ENCODE peak calls at places on chromosomes 2 and 18, in eight cellular contexts. Y, P, Q, V, C, O, J and E are unnamed samples.

GRCh38 chr2:236592821-236593220 is 23.2 kb downstream of the ACKR3 start:
- DNase-seq in Y (no peak), P (no peak), Q (no peak), V (no peak), C (no peak), O (no peak), J (no peak), E (no peak)

GRCh38 chr2:8193686-8194615 is 487.9 kb upstream of the ID2 start:
- DNase-seq in Y (no peak), P (no peak), Q (peak), V (no peak), C (no peak), O (peak), J (no peak), E (no peak)

GRCh38 chr2:70733428-70734185 is 34.4 kb downstream of the ADD2 start:
- DNase-seq in Y (no peak), P (no peak), Q (no peak), V (no peak), C (no peak), O (no peak), J (no peak), E (no peak)

GRCh38 chr18:77004555-77005380 is 127.8 kb downstream of the MBP start:
- DNase-seq in Y (no peak), P (no peak), Q (no peak), V (no peak), C (no peak), O (no peak), J (no peak), E (peak)

GRCh38 chr2:24015562-24016375 is 5.9 kb downstream of the MFSD2B start:
- DNase-seq in Y (no peak), P (no peak), Q (no peak), V (no peak), C (no peak), O (no peak), J (no peak), E (no peak)

GRCh38 chr18:14100503-14101286 is 31.5 kb downstream of the ZNF519 start:
- DNase-seq in Y (no peak), P (no peak), Q (no peak), V (no peak), C (no peak), O (no peak), J (no peak), E (no peak)

GRCh38 chr18:50803579-50803978 is 16.2 kb downstream of the MRO start:
- DNase-seq in Y (peak), P (no peak), Q (no peak), V (no peak), C (no peak), O (no peak), J (no peak), E (no peak)

GRCh38 chr18:8139971-8140406 is 469.2 kb upstream of the RAB12 start:
- DNase-seq in Y (no peak), P (peak), Q (no peak), V (no peak), C (no peak), O (no peak), J (peak), E (no peak)

GRCh38 chr2:40348665-40349064 is 103.2 kb downstream of the SLC8A1 start:
- DNase-seq in Y (no peak), P (no peak), Q (no peak), V (no peak), C (no peak), O (no peak), J (no peak), E (no peak)

GRCh38 chr2:144445196-144445595 is 74.7 kb downstream of the ZEB2 start:
- DNase-seq in Y (no peak), P (no peak), Q (no peak), V (no peak), C (no peak), O (no peak), J (no peak), E (no peak)

GRCh38 chr2:98160574-98160973 is 73.6 kb downstream of the VWA3B start:
- DNase-seq in Y (no peak), P (no peak), Q (no peak), V (no peak), C (no peak), O (no peak), J (no peak), E (no peak)

GRCh38 chr18:6681331-6681875 is 48.1 kb upstream of the ARHGAP28 start:
- DNase-seq in Y (no peak), P (no peak), Q (no peak), V (no peak), C (no peak), O (no peak), J (no peak), E (no peak)

GRCh38 chr2:43419886-43420285 is 176.0 kb downstream of the THADA start:
- DNase-seq in Y (no peak), P (no peak), Q (no peak), V (no peak), C (no peak), O (no peak), J (no peak), E (no peak)

GRCh38 chr2:175981546-175981945 is 20.5 kb downstream of the LNPK start:
- DNase-seq in Y (no peak), P (no peak), Q (no peak), V (no peak), C (no peak), O (no peak), J (no peak), E (no peak)

GRCh38 chr18:35477497-35477896 is 20.3 kb downstream of the INO80C start:
- DNase-seq in Y (no peak), P (no peak), Q (no peak), V (no peak), C (no peak), O (no peak), J (no peak), E (no peak)

GRCh38 chr2:194735837-194736542 is 921.0 kb upstream of the SLC39A10 start:
- DNase-seq in Y (no peak), P (no peak), Q (no peak), V (no peak), C (no peak), O (no peak), J (no peak), E (no peak)

GRCh38 chr18:40851014-40851429 is 1104.0 kb upstream of the PIK3C3 start:
- DNase-seq in Y (no peak), P (no peak), Q (peak), V (no peak), C (no peak), O (no peak), J (no peak), E (no peak)

GRCh38 chr2:54888146-54888545 is 162.1 kb downstream of the RTN4 start:
- DNase-seq in Y (no peak), P (no peak), Q (peak), V (no peak), C (no peak), O (no peak), J (no peak), E (no peak)

GRCh38 chr2:168132389-168132788 is 115.0 kb downstream of the STK39 start:
- DNase-seq in Y (no peak), P (no peak), Q (no peak), V (no peak), C (no peak), O (no peak), J (no peak), E (no peak)

GRCh38 chr2:192053921-192054320 is 140.8 kb downstream of the TMEFF2 start:
- DNase-seq in Y (no peak), P (no peak), Q (peak), V (no peak), C (no peak), O (no peak), J (no peak), E (no peak)

GRCh38 chr2:96934831-96935545 is 51.4 kb downstream of the FAM178B start:
- DNase-seq in Y (no peak), P (no peak), Q (peak), V (no peak), C (no peak), O (no peak), J (no peak), E (peak)

GRCh38 chr2:230650585-230651137 is 62.0 kb upstream of the CAB39 start:
- DNase-seq in Y (no peak), P (no peak), Q (no peak), V (peak), C (no peak), O (no peak), J (no peak), E (no peak)

GRCh38 chr2:178870703-178871102 is 63.5 kb upstream of the TTN start:
- DNase-seq in Y (no peak), P (no peak), Q (no peak), V (no peak), C (no peak), O (no peak), J (no peak), E (no peak)

GRCh38 chr2:168348076-168348475 is 100.7 kb upstream of the STK39 start:
- DNase-seq in Y (no peak), P (peak), Q (peak), V (no peak), C (no peak), O (no peak), J (peak), E (no peak)

GRCh38 chr2:85058619-85058941 is 74.6 kb upstream of the TCF7L1 start:
- DNase-seq in Y (no peak), P (no peak), Q (no peak), V (no peak), C (no peak), O (no peak), J (no peak), E (no peak)

GRCh38 chr2:127208313-127208712 is 11.8 kb downstream of the CYP27C1 start:
- DNase-seq in Y (no peak), P (no peak), Q (peak), V (no peak), C (no peak), O (peak), J (no peak), E (no peak)

GRCh38 chr18:50074404-50074803 is 120.5 kb downstream of the MYO5B start:
- DNase-seq in Y (no peak), P (no peak), Q (no peak), V (no peak), C (no peak), O (no peak), J (no peak), E (no peak)

GRCh38 chr2:29755829-29756228 is 165.6 kb downstream of the ALK start:
- DNase-seq in Y (no peak), P (no peak), Q (no peak), V (no peak), C (no peak), O (no peak), J (no peak), E (no peak)

GRCh38 chr2:70043252-70043875 is 43.9 kb upstream of the PCBP1 start:
- DNase-seq in Y (no peak), P (no peak), Q (no peak), V (no peak), C (no peak), O (no peak), J (no peak), E (no peak)